ENCODE peak calls at places on chromosomes 12 and 14, in seven cellular contexts. H is HepG2, J is GM12878, B is IMR-90, N is SK-N-SH, W is K562, G is H1. R is an unnamed sample.

GRCh38 chr14:82422186-82422585 is 888.5 kb upstream of the SEL1L start:
- DNase-seq in H (no peak), J (no peak), B (no peak), N (no peak), W (no peak), G (no peak), R (no peak)

GRCh38 chr12:6826125-6826733 is 2.0 kb upstream of the P3H3 start:
- DNase-seq in H (no peak), J (no peak), B (no peak), N (no peak), W (no peak), G (no peak), R (no peak)

GRCh38 chr14:92863281-92863680 is 59.7 kb upstream of the CHGA start:
- DNase-seq in H (no peak), J (no peak), B (no peak), N (no peak), W (no peak), G (no peak), R (no peak)

GRCh38 chr14:26415618-26416123 is 182.2 kb downstream of the NOVA1 start:
- DNase-seq in H (no peak), J (no peak), B (no peak), N (no peak), W (no peak), G (no peak), R (peak; percentile 32)

GRCh38 chr14:73209943-73210342 is 27.4 kb upstream of the PAPLN start:
- DNase-seq in H (no peak), J (no peak), B (peak; percentile 67), N (no peak), W (no peak), G (no peak), R (no peak)

GRCh38 chr14:94681300-94682060 is 69.3 kb downstream of the SERPINA3 start:
- DNase-seq in H (peak; percentile 78), J (no peak), B (peak; percentile 42), N (peak; percentile 59), W (peak; percentile 41), G (no peak), R (peak; percentile 78)

GRCh38 chr12:132154941-132155770 is 10.9 kb downstream of the NOC4L start:
- DNase-seq in H (no peak), J (no peak), B (no peak), N (no peak), W (no peak), G (no peak), R (no peak)

GRCh38 chr14:50040401-50040775 is 76.0 kb downstream of the VCPKMT start:
- DNase-seq in H (peak; percentile 39), J (no peak), B (peak; percentile 86), N (no peak), W (no peak), G (no peak), R (peak; percentile 64)

GRCh38 chr14:37150414-37150813 is 22.0 kb downstream of the SLC25A21 start:
- DNase-seq in H (peak; percentile 63), J (no peak), B (peak; percentile 58), N (peak; percentile 5), W (no peak), G (no peak), R (peak; percentile 50)

GRCh38 chr14:50736932-50737419 is 68.9 kb upstream of the SAV1 start:
- DNase-seq in H (no peak), J (peak; percentile 79), B (no peak), N (no peak), W (no peak), G (no peak), R (no peak)

GRCh38 chr12:3305904-3306619 is 184.9 kb upstream of the PRMT8 start:
- DNase-seq in H (no peak), J (no peak), B (no peak), N (no peak), W (no peak), G (no peak), R (no peak)

GRCh38 chr12:25458047-25458552 is 95.0 kb downstream of the LMNTD1 start:
- DNase-seq in H (peak; percentile 7), J (no peak), B (peak; percentile 97), N (peak; percentile 56), W (no peak), G (no peak), R (peak; percentile 68)

GRCh38 chr12:40054554-40055226 is 51.2 kb downstream of the SLC2A13 start:
- DNase-seq in H (no peak), J (no peak), B (peak; percentile 80), N (no peak), W (no peak), G (no peak), R (peak; percentile 21)

DNA sequence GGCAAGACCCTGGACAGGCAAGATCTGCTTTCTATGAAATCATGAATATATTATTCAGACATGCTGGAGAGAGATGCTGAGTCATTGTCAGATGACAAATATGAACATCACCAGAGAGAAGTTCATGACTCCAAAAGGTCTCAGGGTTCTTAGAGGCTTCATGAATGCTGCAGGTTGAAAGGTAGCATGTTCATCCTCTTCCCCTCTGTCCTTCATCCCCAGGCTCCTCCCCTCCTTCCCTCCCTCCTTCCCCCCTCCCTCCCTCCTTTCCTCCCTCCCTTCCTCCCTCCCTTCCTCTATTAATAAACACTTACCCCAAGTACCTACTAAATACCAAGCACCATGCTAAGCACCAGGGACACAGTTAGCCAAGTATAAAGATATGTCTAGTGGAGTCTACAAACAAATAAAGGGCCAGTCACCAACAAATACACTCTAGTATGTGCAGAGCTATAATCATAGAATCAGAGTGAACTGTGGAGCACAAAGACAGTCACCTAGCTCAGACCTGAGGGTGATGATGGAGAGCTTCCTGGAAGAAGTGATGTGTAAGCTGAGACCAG is 46.2 kb downstream of the RPH3A start:
- DNase-seq in H (peak; percentile 14), J (no peak), B (peak; percentile 29), N (no peak), W (no peak), G (no peak), R (peak; percentile 90)
- TF ChIP-seq RFX5 in H (no peak), J (no peak), B (no peak), N (no peak), W (no peak), G (no peak), R (no peak)

DNA sequence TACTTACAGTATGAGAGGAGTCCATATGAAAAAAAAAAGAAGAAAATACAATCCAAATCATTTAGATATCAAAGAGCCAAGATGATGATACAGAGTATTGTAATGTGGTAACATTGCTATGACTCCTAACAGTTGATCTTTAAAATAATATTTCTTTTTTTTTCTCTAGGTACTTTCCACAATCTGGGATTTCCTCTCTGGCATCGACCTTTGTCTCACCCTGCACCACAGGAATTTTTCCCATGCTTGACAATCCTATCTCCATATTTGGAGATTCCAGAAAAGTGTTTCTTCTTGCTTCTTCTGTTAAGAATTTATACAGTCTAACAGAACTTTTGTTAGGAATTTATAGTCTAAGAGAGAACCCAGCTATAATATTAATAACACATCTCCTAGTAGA is 184.4 kb downstream of the ITPR2 start:
- DNase-seq in H (no peak), J (no peak), B (peak; percentile 95), N (no peak), W (no peak), G (no peak), R (peak; percentile 8)
- TF ChIP-seq RFX5 in H (no peak), J (no peak), B (no peak), N (no peak), W (no peak), G (no peak), R (no peak)

GRCh38 chr12:68609955-68610434 is 704 bp upstream of the RAP1B start:
- DNase-seq in H (no peak), J (no peak), B (peak; percentile 30), N (peak; percentile 13), W (no peak), G (no peak), R (peak; percentile 55)
- TF ChIP-seq RFX5 in H (no peak), J (no peak), B (no peak), N (no peak), W (no peak), G (no peak), R (no peak)

GRCh38 chr12:48442191-48442828 is 30.0 kb upstream of the ANP32D start:
- DNase-seq in H (peak; percentile 3), J (no peak), B (no peak), N (peak; percentile 4), W (no peak), G (no peak), R (peak; percentile 15)
- TF ChIP-seq RFX5 in H (no peak), J (no peak), B (no peak), N (no peak), W (no peak), G (no peak), R (no peak)

GRCh38 chr14:103561381-103562134 is 899 bp downstream of the BAG5 start:
- DNase-seq in H (peak; percentile 27), J (no peak), B (peak; percentile 49), N (peak; percentile 74), W (no peak), G (no peak), R (no peak)
- TF ChIP-seq RFX5 in H (no peak), J (no peak), B (no peak), N (no peak), W (no peak), G (no peak), R (no peak)

GRCh38 chr12:68317047-68317667 is 15.0 kb downstream of the MDM1 start:
- DNase-seq in H (peak; percentile 35), J (no peak), B (peak; percentile 68), N (peak; percentile 40), W (peak; percentile 29), G (no peak), R (peak; percentile 31)
- TF ChIP-seq RFX5 in H (no peak), J (no peak), B (no peak), N (no peak), W (no peak), G (no peak), R (no peak)

GRCh38 chr12:64779349-64779974 is 20.3 kb upstream of the GNS start:
- DNase-seq in H (no peak), J (no peak), B (no peak), N (no peak), W (no peak), G (no peak), R (no peak)

GRCh38 chr12:64782181-64782580 is 23.0 kb upstream of the GNS start:
- DNase-seq in H (no peak), J (no peak), B (no peak), N (peak; percentile 33), W (no peak), G (no peak), R (no peak)

GRCh38 chr12:64780220-64780530 is 21.0 kb upstream of the GNS start:
- DNase-seq in H (no peak), J (no peak), B (no peak), N (no peak), W (no peak), G (peak; percentile 75), R (no peak)

GRCh38 chr12:64780531-64781373 is 21.5 kb upstream of the GNS start:
- DNase-seq in H (no peak), J (no peak), B (no peak), N (peak; percentile 81), W (peak; percentile 32), G (peak; percentile 73), R (peak; percentile 44)

GRCh38 chr12:64781374-64782029 is 22.3 kb upstream of the GNS start:
- DNase-seq in H (no peak), J (no peak), B (no peak), N (peak; percentile 26), W (no peak), G (no peak), R (no peak)
- TF ChIP-seq RFX5 in H (no peak), J (no peak), B (no peak), N (no peak), W (no peak), G (no peak), R (no peak)

R was measured in A549.